ENCODE peak calls at places on chromosomes 1 and 21, in ten cellular contexts. E is right lobe of liver, V is SK-N-SH, H is K562, X is GM12865, S is breast epithelium, F is cardiac fibroblast, W is bronchial epithelial cell, O is cardiac muscle cell, P is heart left ventricle. M is an unnamed sample.

GRCh38 chr1:89065077-89065868 is at the start of gene GBP1:
- DNase-seq in S (no peak), W (peak), E (no peak), F (peak), O (peak), V (no peak), X (peak), P (no peak), H (no peak), M (peak)

GRCh38 chr1:54222711-54223110 is 22.7 kb downstream of the MRPL37 start:
- DNase-seq in P (no peak), S (no peak), F (no peak), E (no peak), V (no peak), H (no peak), X (no peak), W (no peak), O (no peak), M (no peak)

GRCh38 chr1:222616535-222616934 is 1.4 kb upstream of the MIA3 start:
- DNase-seq in E (no peak), W (peak), F (peak), V (no peak), O (peak), X (no peak), S (no peak), H (no peak), P (no peak), M (peak)

GRCh38 chr1:110494036-110494435 is 24.9 kb downstream of the KCNA10 start:
- DNase-seq in X (no peak), E (no peak), F (no peak), O (no peak), P (no peak), H (no peak), S (no peak), W (no peak), V (no peak), M (no peak)

GRCh38 chr1:165073402-165074007 is 283.0 kb downstream of the LMX1A start:
- DNase-seq in H (no peak), O (peak), X (peak), F (peak), E (no peak), W (peak), P (no peak), S (no peak), V (peak), M (no peak)

GRCh38 chr1:169368406-169368769 is 393 bp downstream of the BLZF1 start:
- DNase-seq in X (peak), P (no peak), V (peak), E (no peak), F (peak), H (peak), S (no peak), W (peak), O (no peak), M (no peak)

GRCh38 chr1:198352975-198353695 is 187.3 kb downstream of the ATP6V1G3 start:
- DNase-seq in E (no peak), W (no peak), F (no peak), P (no peak), V (no peak), H (no peak), S (no peak), X (peak), O (no peak), M (no peak)

GRCh38 chr1:78145105-78145580 is 99.4 kb downstream of the GIPC2 start:
- DNase-seq in O (peak), X (peak), W (peak), P (peak), S (no peak), F (peak), E (no peak), V (peak), H (peak), M (peak)

GRCh38 chr21:15064576-15065380 is at the start of gene NRIP1:
- DNase-seq in X (peak), P (peak), E (peak), H (peak), S (peak), W (peak), F (peak), O (peak), V (peak), M (peak)

GRCh38 chr1:25881266-25881665 is 5.8 kb upstream of the PAQR7 start:
- DNase-seq in S (no peak), X (no peak), O (no peak), W (no peak), V (no peak), P (no peak), E (no peak), F (no peak), H (no peak), M (no peak)

GRCh38 chr1:22137006-22137720 is 5.7 kb downstream of the WNT4 start:
- DNase-seq in F (peak), O (peak), X (no peak), W (peak), E (no peak), P (no peak), H (no peak), S (no peak), V (no peak), M (no peak)

GRCh38 chr21:18725653-18726052 is 322.1 kb upstream of the TMPRSS15 start:
- DNase-seq in F (no peak), X (no peak), E (no peak), P (no peak), W (no peak), S (no peak), O (no peak), H (no peak), V (no peak), M (no peak)

GRCh38 chr1:172654535-172654934 is 4.4 kb upstream of the FASLG start:
- DNase-seq in O (peak), F (peak), W (peak), H (no peak), X (peak), E (no peak), S (no peak), V (no peak), P (no peak), M (no peak)

GRCh38 chr1:206002160-206002559 is 1.0 kb downstream of the RAB7B start:
- DNase-seq in X (no peak), F (no peak), W (peak), E (no peak), H (no peak), O (no peak), P (peak), S (no peak), V (no peak), M (no peak)

GRCh38 chr1:21066365-21067012 is 110.2 kb downstream of the EIF4G3 start:
- DNase-seq in E (no peak), S (no peak), F (no peak), X (no peak), H (no peak), W (no peak), O (no peak), P (no peak), V (no peak), M (no peak)

GRCh38 chr1:222064388-222065201 is 322.7 kb upstream of the DUSP10 start:
- DNase-seq in W (peak), V (no peak), F (no peak), O (peak), P (no peak), E (no peak), X (no peak), S (no peak), H (no peak), M (peak)

GRCh38 chr1:5389101-5389885 is 602.9 kb downstream of the NPHP4 start:
- DNase-seq in S (no peak), O (no peak), F (no peak), H (no peak), W (no peak), X (no peak), P (no peak), V (no peak), E (no peak), M (no peak)

GRCh38 chr1:40783001-40783905 is at the start of gene KCNQ4:
- DNase-seq in S (peak), V (peak), P (peak), O (no peak), X (no peak), E (peak), F (no peak), H (peak), W (no peak), M (no peak)

GRCh38 chr1:43549921-43550597 is 19.4 kb downstream of the PTPRF start:
- DNase-seq in W (peak), S (peak), X (peak), H (peak), O (peak), V (no peak), E (peak), F (no peak), P (peak), M (no peak)

GRCh38 chr1:234844479-234845031 is 234.6 kb upstream of the IRF2BP2 start:
- DNase-seq in F (no peak), O (no peak), H (no peak), E (no peak), S (no peak), P (no peak), V (no peak), X (peak), W (no peak), M (no peak)

GRCh38 chr1:67683306-67683705 is 1.7 kb upstream of the GADD45A start:
- DNase-seq in E (no peak), X (no peak), S (no peak), F (peak), W (peak), H (no peak), P (no peak), V (no peak), O (peak), M (no peak)

GRCh38 chr1:168654198-168654910 is 74.7 kb downstream of the DPT start:
- DNase-seq in P (no peak), S (no peak), F (no peak), W (peak), E (no peak), V (no peak), O (no peak), X (no peak), H (no peak), M (no peak)

GRCh38 chr1:5753431-5754078 is 238.7 kb downstream of the NPHP4 start:
- DNase-seq in P (no peak), W (no peak), S (peak), V (no peak), F (no peak), X (no peak), E (peak), O (no peak), H (no peak), M (no peak)

GRCh38 chr1:94125551-94126514 is 4.9 kb upstream of the ABCA4 start:
- DNase-seq in E (peak), O (no peak), X (no peak), V (no peak), H (no peak), F (no peak), S (no peak), W (peak), P (no peak), M (no peak)

GRCh38 chr1:153348511-153349362 is at the start of gene PGLYRP4:
- DNase-seq in E (no peak), O (no peak), S (no peak), H (no peak), X (no peak), F (no peak), V (no peak), W (peak), P (no peak), M (no peak)

GRCh38 chr1:107821340-107821739 is 143.6 kb downstream of the VAV3 start:
- DNase-seq in P (no peak), F (no peak), X (no peak), S (no peak), H (no peak), V (no peak), E (no peak), W (no peak), O (no peak), M (no peak)

GRCh38 chr21:16125274-16125673 is 395.5 kb downstream of the USP25 start:
- DNase-seq in O (no peak), W (no peak), H (no peak), F (no peak), E (no peak), X (no peak), S (no peak), P (no peak), V (peak), M (peak)

GRCh38 chr1:84387480-84388163 is 10.7 kb upstream of the DNASE2B start:
- DNase-seq in O (no peak), W (no peak), E (no peak), P (no peak), V (no peak), F (no peak), H (no peak), S (no peak), X (peak), M (no peak)
- TF ChIP-seq CTCF in O (no peak), W (no peak), E (no peak), P (no peak), V (no peak), F (peak), H (peak), S (no peak), X (no peak), M (peak)

GRCh38 chr1:229839800-229840199 is 213.8 kb downstream of the URB2 start:
- DNase-seq in X (no peak), E (no peak), F (no peak), O (no peak), W (no peak), H (no peak), S (no peak), V (no peak), P (no peak), M (no peak)
- TF ChIP-seq CTCF in X (no peak), E (no peak), F (no peak), O (no peak), W (no peak), H (no peak), S (no peak), V (no peak), P (no peak), M (no peak)

DNA sequence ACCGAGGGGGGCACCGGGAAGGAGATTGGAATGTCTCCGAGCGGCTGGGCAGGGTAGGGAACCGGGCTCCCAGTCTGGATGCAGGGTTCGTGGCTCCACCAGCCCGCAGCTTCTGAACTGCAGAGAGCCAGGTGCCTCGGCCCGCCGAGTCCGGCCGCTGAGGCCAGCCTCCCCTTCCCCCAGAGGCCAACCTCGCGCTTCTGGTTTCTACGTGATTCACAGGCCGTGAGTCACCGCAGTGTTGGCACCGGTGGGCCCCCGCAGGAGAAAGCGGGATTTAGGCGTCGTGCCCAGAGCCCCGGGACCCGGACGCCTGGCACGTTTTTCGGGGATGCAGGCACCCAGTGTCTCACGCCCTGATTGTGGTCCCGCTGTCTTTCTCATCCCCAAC is 458 bp downstream of the CRABP2 start:
- DNase-seq in E (no peak), O (peak), V (no peak), P (no peak), H (no peak), X (no peak), F (peak), S (peak), W (peak), M (no peak)
- TF ChIP-seq CTCF in E (no peak), O (no peak), V (no peak), P (no peak), H (no peak), X (no peak), F (no peak), S (no peak), W (no peak), M (no peak)

GRCh38 chr1:2801535-2802291 is at the start of gene TTC34:
- DNase-seq in S (no peak), E (peak), X (peak), H (peak), F (no peak), P (peak), O (no peak), W (no peak), V (peak), M (no peak)
- TF ChIP-seq CTCF in S (no peak), E (peak), X (peak), H (peak), F (no peak), P (no peak), O (no peak), W (peak), V (peak), M (no peak)